ENCODE peak calls at places on chromosomes 12 and 14, in five cellular contexts. U is stimulated activated CD4-positive, alpha-beta T cell treated with anti-CD3 and anti-CD28 coated beads, Interleukin-12 subunit alpha, Interleukin-12 subunit beta, amount 100 ng/mL, for 4 hours; F is stimulated activated CD8-positive, alpha-beta memory T cell treated with anti-CD3 and anti-CD28 coated beads, Interleukin-2, amount 100 ng/mL, for 48 hours; I is GM12892; R is T-helper 1 cell. Q is an unnamed sample.
A peak's percentile ranks its signal among the peaks of the same experiment; 100 is the strongest.

GRCh38 chr12:105721051-105721825 is 390.7 kb downstream of the C12orf75 start:
- DNase-seq in F (no peak), U (no peak), I (no peak), R (no peak), Q (no peak)

GRCh38 chr14:69484444-69485113 is at the start of gene PLEKHD1:
- DNase-seq in R (no peak), F (no peak), I (no peak), U (no peak), Q (no peak)

GRCh38 chr14:37599527-37600368 is 4.3 kb downstream of the TTC6 start:
- DNase-seq in U (no peak), I (no peak), R (no peak), F (no peak), Q (no peak)

GRCh38 chr14:49586673-49587460 is 687 bp upstream of the RPS29 start:
- DNase-seq in R (no peak), U (peak; percentile 57), I (no peak), F (peak; percentile 34), Q (no peak)

GRCh38 chr12:70106347-70106746 is 136.9 kb upstream of the CNOT2 start:
- DNase-seq in I (no peak), U (no peak), F (no peak), R (no peak), Q (no peak)

GRCh38 chr14:69354383-69355154 is 43.5 kb downstream of the ERH start:
- DNase-seq in I (peak; percentile 89), F (peak; percentile 59), U (peak; percentile 57), R (no peak), Q (peak; percentile 24)

GRCh38 chr14:47194051-47194450 is 481.4 kb downstream of the MDGA2 start:
- DNase-seq in U (no peak), R (no peak), F (no peak), I (no peak), Q (no peak)

GRCh38 chr12:71551529-71551928 is 111.9 kb downstream of the LGR5 start:
- DNase-seq in I (no peak), U (no peak), F (no peak), R (no peak), Q (no peak)

GRCh38 chr12:59972941-59973340 is 377.1 kb downstream of the SLC16A7 start:
- DNase-seq in I (no peak), F (no peak), U (no peak), R (no peak), Q (no peak)

GRCh38 chr12:125004621-125005020 is 11.2 kb downstream of the BRI3BP start:
- DNase-seq in F (no peak), U (no peak), R (no peak), I (no peak), Q (no peak)

GRCh38 chr12:11652351-11653040 is 3.0 kb downstream of the ETV6 start:
- DNase-seq in I (no peak), R (no peak), U (no peak), F (peak; percentile 14), Q (no peak)

GRCh38 chr14:91352101-91352500 is 65.5 kb downstream of the CCDC88C start:
- DNase-seq in F (no peak), U (no peak), I (no peak), R (no peak), Q (no peak)

GRCh38 chr12:24902521-24903304 is 46.2 kb downstream of the BCAT1 start:
- DNase-seq in R (no peak), F (no peak), U (peak; percentile 9), I (peak; percentile 38), Q (no peak)

GRCh38 chr14:103551338-103551762 is 11.1 kb downstream of the BAG5 start:
- DNase-seq in I (no peak), F (no peak), R (no peak), U (no peak), Q (no peak)

GRCh38 chr12:49553512-49554088 is 14.3 kb downstream of the MCRS1 start:
- DNase-seq in R (no peak), F (no peak), I (no peak), U (no peak), Q (no peak)

GRCh38 chr12:108881953-108882352 is 2.1 kb downstream of the DAO start:
- DNase-seq in F (no peak), R (no peak), U (no peak), I (no peak), Q (no peak)

GRCh38 chr12:98446716-98447115 is 68.7 kb upstream of the TMPO start:
- DNase-seq in I (no peak), F (no peak), U (no peak), R (no peak), Q (no peak)

GRCh38 chr12:88428350-88428749 is 151.9 kb downstream of the KITLG start:
- DNase-seq in R (no peak), U (no peak), F (no peak), I (no peak), Q (no peak)

GRCh38 chr12:13961983-13962382 is 19.4 kb downstream of the GRIN2B start:
- DNase-seq in U (no peak), R (no peak), I (no peak), F (no peak), Q (no peak)

GRCh38 chr14:87805315-87805723 is 187.7 kb downstream of the GALC start:
- DNase-seq in R (no peak), U (peak; percentile 40), I (peak; percentile 9), F (peak; percentile 57), Q (peak; percentile 5)

GRCh38 chr14:88521818-88522217 is 33.0 kb downstream of the PTPN21 start:
- DNase-seq in U (no peak), R (no peak), I (no peak), F (no peak), Q (no peak)

GRCh38 chr14:100072783-100073346 is 7.6 kb downstream of the EVL start:
- DNase-seq in F (no peak), I (no peak), R (peak; percentile 41), U (peak; percentile 52), Q (peak; percentile 62)

GRCh38 chr12:119156401-119156800 is 22.3 kb upstream of the HSPB8 start:
- DNase-seq in U (no peak), I (no peak), R (no peak), F (no peak), Q (no peak)

GRCh38 chr14:69263771-69264170 is 3.8 kb downstream of the GALNT16 start:
- DNase-seq in U (no peak), I (no peak), F (no peak), R (no peak), Q (no peak)

GRCh38 chr12:81610955-81611889 is 147.9 kb downstream of the PPFIA2 start:
- DNase-seq in I (no peak), F (no peak), U (no peak), R (no peak), Q (no peak)

GRCh38 chr14:96240641-96241040 is 15.4 kb upstream of the BDKRB1 start:
- DNase-seq in R (no peak), F (no peak), I (no peak), U (no peak), Q (no peak)

GRCh38 chr12:54017027-54017788 is 8.4 kb downstream of the HOXC8 start:
- DNase-seq in U (no peak), R (no peak), F (no peak), I (no peak), Q (no peak)

GRCh38 chr12:6430990-6431353 is 13.8 kb upstream of the CD27 start:
- DNase-seq in R (no peak), U (no peak), F (no peak), I (no peak), Q (no peak)

GRCh38 chr12:130424858-130425697 is 87.4 kb downstream of the PIWIL1 start:
- DNase-seq in I (no peak), R (no peak), U (no peak), F (no peak), Q (no peak)

GRCh38 chr14:32078794-32079663 is 1.9 kb downstream of the ARHGAP5 start:
- DNase-seq in I (no peak), F (no peak), U (no peak), R (no peak), Q (no peak)

GRCh38 chr12:19882418-19882817 is 443.1 kb downstream of the AEBP2 start:
- DNase-seq in R (no peak), I (no peak), U (no peak), F (no peak), Q (no peak)

Q was measured in effector CD4-positive, alpha-beta T cell.